ENCODE peak calls at places on chromosomes 16 and 17, in four cellular contexts. O is body of pancreas, M is psoas muscle, Z is PC-9. Y is an unnamed sample.
A peak's percentile ranks its signal among the peaks of the same experiment; 100 is the strongest.

GRCh38 chr17:66353937-66354401 is 51.6 kb downstream of the PRKCA start:
- DNase-seq in M (no peak), O (no peak), Z (no peak), Y (no peak)

GRCh38 chr17:76670708-76671122 is 27.2 kb upstream of the ST6GALNAC1 start:
- DNase-seq in M (no peak), O (no peak), Z (no peak), Y (no peak)

GRCh38 chr16:23061669-23062068 is 87.6 kb downstream of the USP31 start:
- DNase-seq in O (no peak), Z (no peak), M (no peak), Y (no peak)

GRCh38 chr17:48045270-48046001 is 2.7 kb upstream of the NFE2L1 start:
- DNase-seq in Z (no peak), M (no peak), O (peak; percentile 67), Y (no peak)

GRCh38 chr16:30700971-30701370 is 2.0 kb downstream of the SRCAP start:
- DNase-seq in O (no peak), Z (no peak), M (no peak), Y (no peak)

GRCh38 chr17:7184091-7184488 is 4.9 kb upstream of the ASGR1 start:
- DNase-seq in O (peak; percentile 85), Z (no peak), M (no peak), Y (no peak)

GRCh38 chr17:28861393-28862203 is 6.8 kb downstream of the ERAL1 start:
- DNase-seq in M (no peak), Z (no peak), O (no peak), Y (no peak)

GRCh38 chr17:22512997-22513538 is 820.7 kb downstream of the KCNJ18 start:
- DNase-seq in M (no peak), O (no peak), Z (no peak), Y (no peak)

GRCh38 chr16:47726031-47726675 is 265.0 kb downstream of the PHKB start:
- DNase-seq in M (no peak), O (no peak), Z (no peak), Y (no peak)

GRCh38 chr17:68455756-68456528 is 1.4 kb downstream of the WIPI1 start:
- DNase-seq in O (peak; percentile 70), M (no peak), Z (peak; percentile 33), Y (peak; percentile 34)

GRCh38 chr16:81374514-81374913 is 59.8 kb downstream of the GAN start:
- DNase-seq in M (no peak), Z (no peak), O (no peak), Y (no peak)

GRCh38 chr16:20904507-20905079 is 4.0 kb downstream of the LYRM1 start:
- DNase-seq in O (peak; percentile 46), M (no peak), Z (peak; percentile 44), Y (peak; percentile 63)

GRCh38 chr17:49995055-49995738 is at the start of gene DLX3:
- DNase-seq in M (peak; percentile 56), O (peak; percentile 76), Z (peak; percentile 85), Y (peak; percentile 20)

GRCh38 chr17:32931686-32932085 is 3.7 kb downstream of the TMEM98 start:
- DNase-seq in O (no peak), M (no peak), Z (no peak), Y (no peak)

GRCh38 chr16:53714080-53715050 is 10.4 kb downstream of the FTO start:
- DNase-seq in M (no peak), Z (no peak), O (no peak), Y (no peak)

GRCh38 chr16:10088380-10088793 is 93.8 kb downstream of the GRIN2A start:
- DNase-seq in M (no peak), O (peak; percentile 34), Z (no peak), Y (no peak)

GRCh38 chr16:1431497-1432270 is 806 bp downstream of the PERCC1 start:
- DNase-seq in M (no peak), Z (no peak), O (no peak), Y (no peak)

GRCh38 chr16:11152677-11153321 is 103.2 kb downstream of the SOCS1 start:
- DNase-seq in M (no peak), Z (no peak), O (no peak), Y (no peak)

GRCh38 chr16:24117680-24118079 is 138.5 kb upstream of the CACNG3 start:
- DNase-seq in Z (no peak), O (no peak), M (no peak), Y (no peak)

GRCh38 chr16:25198021-25198420 is 18.7 kb upstream of the AQP8 start:
- DNase-seq in O (no peak), Z (no peak), M (no peak), Y (no peak)

GRCh38 chr16:27547134-27547533 is 2.6 kb downstream of the GTF3C1 start:
- DNase-seq in M (no peak), O (peak; percentile 29), Z (no peak), Y (no peak)

GRCh38 chr17:60857521-60857920 is 179.9 kb downstream of the BCAS3 start:
- DNase-seq in O (no peak), Z (no peak), M (no peak), Y (no peak)

GRCh38 chr17:72955391-72956140 is 136.9 kb downstream of the SLC39A11 start:
- DNase-seq in Z (no peak), O (no peak), M (no peak), Y (no peak)

GRCh38 chr17:1422907-1423306 is 22.9 kb upstream of the YWHAE start:
- DNase-seq in M (no peak), O (no peak), Z (peak; percentile 64), Y (no peak)

GRCh38 chr17:29569245-29569950 is 897 bp downstream of the TP53I13 start:
- DNase-seq in O (no peak), M (no peak), Z (no peak), Y (no peak)

DNA sequence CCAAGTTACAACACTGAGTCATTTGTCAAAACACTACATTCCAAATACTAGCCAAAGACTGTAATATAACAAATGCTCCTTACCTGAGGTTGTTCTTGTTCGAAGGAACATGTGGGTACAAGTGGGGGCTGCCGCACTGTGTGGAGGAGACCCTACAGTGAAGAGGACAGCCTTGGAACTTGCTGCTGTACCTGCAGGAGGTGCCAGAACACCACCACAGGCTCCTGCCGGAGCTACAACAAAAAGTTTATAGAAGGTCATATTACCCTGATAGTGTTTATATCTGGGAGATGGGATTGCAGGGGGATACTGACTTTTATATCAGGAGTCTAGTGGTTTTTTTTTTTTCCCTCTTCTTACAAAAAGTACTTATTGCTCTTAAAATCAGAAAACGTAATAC is 37.8 kb upstream of the ALDH3A1 start:
- DNase-seq in M (no peak), Z (no peak), O (no peak), Y (no peak)
- TF ChIP-seq CTCF in M (no peak), Z (peak; percentile 44), O (no peak), Y (no peak)

GRCh38 chr17:5516060-5516792 is 29.9 kb downstream of the MIS12 start:
- DNase-seq in M (no peak), O (peak; percentile 11), Z (peak; percentile 64), Y (no peak)
- H3K27ac ChIP-seq in M (peak overlapping the region; percentile 50), O (no peak overlapping the region), Z (peak overlapping the region; percentile 18), Y (no peak overlapping the region)

GRCh38 chr16:73056911-73057310 is 9.0 kb upstream of the ZFHX3 start:
- DNase-seq in O (no peak), Z (no peak), M (no peak), Y (no peak)
- H3K4me3 ChIP-seq in O (peak overlapping the region; percentile 17), Z (peak overlapping the region; percentile 81), M (peak overlapping the region; percentile 88), Y (peak overlapping the region; percentile 52)

GRCh38 chr16:2969545-2970521 is 685 bp downstream of the PAQR4 start:
- DNase-seq in O (peak; percentile 81), Z (peak; percentile 88), M (peak; percentile 73), Y (peak; percentile 23)
- TF ChIP-seq CTCF in O (peak; percentile 22), Z (peak; percentile 62), M (peak; percentile 15), Y (peak; percentile 51)

GRCh38 chr17:44968225-44969143 is at the start of gene C1QL1:
- DNase-seq in Z (peak; percentile 89), M (peak; percentile 92), O (peak; percentile 93), Y (peak; percentile 77)
- H3K27ac ChIP-seq in Z (no peak within 1 kb of the TSS), M (no peak within 1 kb of the TSS), O (no peak within 1 kb of the TSS), Y (no peak within 1 kb of the TSS)

GRCh38 chr17:63491976-63492575 is 15.2 kb downstream of the ACE start:
- DNase-seq in O (no peak), Z (no peak), M (no peak), Y (no peak)
- H3K4me3 ChIP-seq in O (no peak overlapping the region), Z (no peak overlapping the region), M (no peak overlapping the region), Y (no peak overlapping the region)

GRCh38 chr17:31517524-31517923 is 126.0 kb downstream of the RAB11FIP4 start:
- DNase-seq in M (no peak), Z (peak; percentile 22), O (no peak), Y (no peak)
- TF ChIP-seq CTCF in M (peak; percentile 14), Z (peak; percentile 65), O (no peak), Y (no peak)

GRCh38 chr16:80038566-80038965 is 438.0 kb upstream of the MAF start:
- DNase-seq in Z (no peak), M (no peak), O (no peak), Y (no peak)

GRCh38 chr16:80039777-80040176 is 439.2 kb upstream of the MAF start:
- DNase-seq in M (no peak), O (no peak), Z (no peak), Y (no peak)

GRCh38 chr16:80040413-80040812 is 439.9 kb upstream of the MAF start:
- DNase-seq in Z (no peak), O (no peak), M (no peak), Y (no peak)

GRCh38 chr16:80041399-80041798 is 440.9 kb upstream of the MAF start:
- DNase-seq in Z (no peak), O (no peak), M (no peak), Y (no peak)

GRCh38 chr16:80040814-80041213 is 440.3 kb upstream of the MAF start:
- DNase-seq in O (no peak), M (no peak), Z (no peak), Y (no peak)
- H3K27ac ChIP-seq in O (no peak overlapping the region), M (no peak overlapping the region), Z (peak overlapping the region; percentile 88), Y (no peak overlapping the region)

GRCh38 chr16:19169081-19169639 is 1.1 kb downstream of the SYT17 start:
- DNase-seq in O (peak; percentile 52), M (no peak), Z (no peak), Y (no peak)
- H3K4me3 ChIP-seq in O (no peak overlapping the region), M (peak overlapping the region; percentile 64), Z (peak overlapping the region; percentile 96), Y (peak overlapping the region; percentile 35)

GRCh38 chr16:83105279-83106077 is 478.7 kb downstream of the CDH13 start:
- DNase-seq in O (no peak), M (no peak), Z (no peak), Y (no peak)

GRCh38 chr16:83110221-83110768 is 483.5 kb downstream of the CDH13 start:
- DNase-seq in M (no peak), O (no peak), Z (no peak), Y (no peak)

GRCh38 chr16:83113317-83113716 is 486.5 kb downstream of the CDH13 start:
- DNase-seq in M (no peak), O (peak; percentile 21), Z (no peak), Y (no peak)

GRCh38 chr16:83113811-83114210 is 487.0 kb downstream of the CDH13 start:
- DNase-seq in M (no peak), O (no peak), Z (no peak), Y (no peak)

DNA sequence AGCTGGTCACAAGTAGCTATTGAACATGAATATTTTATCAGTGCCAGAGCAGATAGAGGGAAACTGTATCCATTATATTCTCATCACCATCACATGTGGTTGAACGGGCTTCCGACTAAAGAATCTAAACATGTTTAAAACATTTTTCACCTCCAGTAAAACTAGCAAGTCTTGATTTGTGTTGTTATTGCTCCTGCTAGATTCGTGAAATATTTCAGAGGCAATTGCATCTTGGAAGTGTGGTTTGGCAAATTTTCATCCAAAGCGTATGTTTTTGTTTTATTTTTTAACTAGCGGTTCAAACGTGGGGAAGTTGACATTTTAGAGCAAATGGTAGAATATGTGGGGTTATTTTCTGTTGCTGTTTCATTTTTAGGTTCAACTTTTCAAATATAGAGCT is 483.0 kb downstream of the CDH13 start:
- DNase-seq in O (no peak), M (no peak), Z (no peak), Y (no peak)
- TF ChIP-seq CTCF in O (no peak), M (no peak), Z (no peak), Y (no peak)